ENCODE peak calls at places on chromosomes 4 and X, in five cellular contexts. One of them, this sample, is unnamed.

GRCh38 chr4:131644619-131645018 is 1504.5 kb upstream of the PCDH10 start:
- DNase-seq in nephron progenitor cell: peak
- DNase-seq in choroid plexus epithelial cell: peak
- DNase-seq in CD8-positive, alpha-beta T cell: no peak
- DNase-seq in cardiac muscle cell: peak
- DNase-seq in this sample: no peak

GRCh38 chrX:39247536-39247935 is 446.3 kb downstream of the MID1IP1 start:
- DNase-seq in CD8-positive, alpha-beta T cell: no peak
- DNase-seq in cardiac muscle cell: no peak
- DNase-seq in nephron progenitor cell: no peak
- DNase-seq in choroid plexus epithelial cell: no peak
- DNase-seq in this sample: no peak

GRCh38 chr4:159021597-159022385 is 81.1 kb upstream of the RAPGEF2 start:
- DNase-seq in nephron progenitor cell: no peak
- DNase-seq in choroid plexus epithelial cell: no peak
- DNase-seq in CD8-positive, alpha-beta T cell: no peak
- DNase-seq in cardiac muscle cell: no peak
- DNase-seq in this sample: no peak

GRCh38 chrX:13266641-13267420 is 53.0 kb downstream of the ATXN3L start:
- DNase-seq in choroid plexus epithelial cell: no peak
- DNase-seq in nephron progenitor cell: no peak
- DNase-seq in cardiac muscle cell: no peak
- DNase-seq in CD8-positive, alpha-beta T cell: no peak
- DNase-seq in this sample: no peak

GRCh38 chrX:71871367-71871766 is 39.3 kb upstream of the NHSL2 start:
- DNase-seq in nephron progenitor cell: no peak
- DNase-seq in CD8-positive, alpha-beta T cell: no peak
- DNase-seq in choroid plexus epithelial cell: peak
- DNase-seq in cardiac muscle cell: no peak
- DNase-seq in this sample: peak

GRCh38 chrX:153806999-153807575 is 12.6 kb downstream of the SSR4 start:
- DNase-seq in nephron progenitor cell: no peak
- DNase-seq in CD8-positive, alpha-beta T cell: no peak
- DNase-seq in choroid plexus epithelial cell: no peak
- DNase-seq in cardiac muscle cell: no peak
- DNase-seq in this sample: no peak

GRCh38 chr4:148065069-148065468 is 333.2 kb downstream of the ARHGAP10 start:
- DNase-seq in CD8-positive, alpha-beta T cell: no peak
- DNase-seq in nephron progenitor cell: no peak
- DNase-seq in cardiac muscle cell: no peak
- DNase-seq in choroid plexus epithelial cell: peak
- DNase-seq in this sample: peak

GRCh38 chr4:83454626-83455025 is 997 bp downstream of the HELQ start:
- DNase-seq in cardiac muscle cell: peak
- DNase-seq in choroid plexus epithelial cell: peak
- DNase-seq in CD8-positive, alpha-beta T cell: no peak
- DNase-seq in nephron progenitor cell: no peak
- DNase-seq in this sample: peak

GRCh38 chr4:151553874-151554273 is 144.9 kb downstream of the FHIP1A start:
- DNase-seq in CD8-positive, alpha-beta T cell: no peak
- DNase-seq in nephron progenitor cell: no peak
- DNase-seq in cardiac muscle cell: no peak
- DNase-seq in choroid plexus epithelial cell: no peak
- DNase-seq in this sample: no peak

GRCh38 chr4:110198472-110199419 is at the start of gene ELOVL6:
- DNase-seq in cardiac muscle cell: peak
- DNase-seq in CD8-positive, alpha-beta T cell: peak
- DNase-seq in nephron progenitor cell: peak
- DNase-seq in choroid plexus epithelial cell: peak
- DNase-seq in this sample: no peak

GRCh38 chr4:169914871-169915270 is 111.3 kb downstream of the MFAP3L start:
- DNase-seq in cardiac muscle cell: no peak
- DNase-seq in CD8-positive, alpha-beta T cell: no peak
- DNase-seq in nephron progenitor cell: no peak
- DNase-seq in choroid plexus epithelial cell: no peak
- DNase-seq in this sample: no peak

GRCh38 chrX:153901753-153902140 is 2.7 kb upstream of the AVPR2 start:
- DNase-seq in cardiac muscle cell: no peak
- DNase-seq in CD8-positive, alpha-beta T cell: no peak
- DNase-seq in nephron progenitor cell: no peak
- DNase-seq in choroid plexus epithelial cell: no peak
- DNase-seq in this sample: no peak

GRCh38 chr4:80035336-80035735 is 37.7 kb downstream of the ANTXR2 start:
- DNase-seq in cardiac muscle cell: peak
- DNase-seq in CD8-positive, alpha-beta T cell: no peak
- DNase-seq in choroid plexus epithelial cell: no peak
- DNase-seq in nephron progenitor cell: no peak
- DNase-seq in this sample: no peak

GRCh38 chr4:1082215-1083182 is 30.9 kb downstream of the RNF212 start:
- DNase-seq in cardiac muscle cell: no peak
- DNase-seq in choroid plexus epithelial cell: peak
- DNase-seq in CD8-positive, alpha-beta T cell: no peak
- DNase-seq in nephron progenitor cell: no peak
- DNase-seq in this sample: peak

GRCh38 chr4:5749568-5749967 is 38.6 kb downstream of the EVC start:
- DNase-seq in CD8-positive, alpha-beta T cell: no peak
- DNase-seq in cardiac muscle cell: no peak
- DNase-seq in choroid plexus epithelial cell: no peak
- DNase-seq in nephron progenitor cell: no peak
- DNase-seq in this sample: no peak

GRCh38 chr4:55397024-55397520 is 1.3 kb downstream of the TMEM165 start:
- DNase-seq in choroid plexus epithelial cell: peak
- DNase-seq in nephron progenitor cell: peak
- DNase-seq in cardiac muscle cell: no peak
- DNase-seq in CD8-positive, alpha-beta T cell: no peak
- DNase-seq in this sample: no peak

GRCh38 chrX:11431833-11432232 is 138.6 kb downstream of the AMELX start:
- DNase-seq in choroid plexus epithelial cell: no peak
- DNase-seq in nephron progenitor cell: no peak
- DNase-seq in cardiac muscle cell: no peak
- DNase-seq in CD8-positive, alpha-beta T cell: no peak
- DNase-seq in this sample: no peak

GRCh38 chr4:159308571-159309340 is 205.9 kb downstream of the RAPGEF2 start:
- DNase-seq in CD8-positive, alpha-beta T cell: no peak
- DNase-seq in cardiac muscle cell: no peak
- DNase-seq in choroid plexus epithelial cell: peak
- DNase-seq in nephron progenitor cell: no peak
- DNase-seq in this sample: no peak

GRCh38 chr4:185542626-185543336 is 7.5 kb upstream of the PDLIM3 start:
- DNase-seq in CD8-positive, alpha-beta T cell: no peak
- DNase-seq in choroid plexus epithelial cell: no peak
- DNase-seq in cardiac muscle cell: no peak
- DNase-seq in nephron progenitor cell: peak
- DNase-seq in this sample: no peak

GRCh38 chrX:11210397-11210796 is 82.8 kb upstream of the AMELX start:
- DNase-seq in cardiac muscle cell: no peak
- DNase-seq in choroid plexus epithelial cell: no peak
- DNase-seq in CD8-positive, alpha-beta T cell: no peak
- DNase-seq in nephron progenitor cell: no peak
- DNase-seq in this sample: no peak

GRCh38 chr4:7013171-7013570 is 30.0 kb upstream of the TADA2B start:
- DNase-seq in choroid plexus epithelial cell: no peak
- DNase-seq in nephron progenitor cell: no peak
- DNase-seq in CD8-positive, alpha-beta T cell: no peak
- DNase-seq in cardiac muscle cell: no peak
- DNase-seq in this sample: no peak

GRCh38 chrX:153488231-153488914 is 6.4 kb upstream of the BGN start:
- DNase-seq in CD8-positive, alpha-beta T cell: no peak
- DNase-seq in nephron progenitor cell: peak
- DNase-seq in choroid plexus epithelial cell: peak
- DNase-seq in cardiac muscle cell: no peak
- DNase-seq in this sample: no peak

GRCh38 chr4:6548201-6548881 is 26.6 kb upstream of the MAN2B2 start:
- DNase-seq in nephron progenitor cell: peak
- DNase-seq in choroid plexus epithelial cell: peak
- DNase-seq in cardiac muscle cell: peak
- DNase-seq in CD8-positive, alpha-beta T cell: no peak
- DNase-seq in this sample: no peak

GRCh38 chrX:41666251-41666650 is 22.5 kb upstream of the GPR34 start:
- DNase-seq in nephron progenitor cell: no peak
- DNase-seq in cardiac muscle cell: no peak
- DNase-seq in CD8-positive, alpha-beta T cell: no peak
- DNase-seq in choroid plexus epithelial cell: peak
- DNase-seq in this sample: no peak

GRCh38 chr4:21347142-21347541 is 601.4 kb downstream of the KCNIP4 start:
- DNase-seq in CD8-positive, alpha-beta T cell: no peak
- DNase-seq in nephron progenitor cell: no peak
- DNase-seq in choroid plexus epithelial cell: no peak
- DNase-seq in cardiac muscle cell: no peak
- DNase-seq in this sample: no peak

GRCh38 chr4:77104405-77105292 is 28.9 kb upstream of the CCNI start:
- DNase-seq in nephron progenitor cell: no peak
- DNase-seq in choroid plexus epithelial cell: peak
- DNase-seq in cardiac muscle cell: peak
- DNase-seq in CD8-positive, alpha-beta T cell: no peak
- DNase-seq in this sample: no peak

GRCh38 chrX:95893632-95894031 is 791.0 kb upstream of the DIAPH2 start:
- DNase-seq in nephron progenitor cell: no peak
- DNase-seq in cardiac muscle cell: no peak
- DNase-seq in choroid plexus epithelial cell: peak
- DNase-seq in CD8-positive, alpha-beta T cell: no peak
- DNase-seq in this sample: no peak

GRCh38 chr4:102734591-102735385 is 26.0 kb downstream of the MANBA start:
- DNase-seq in nephron progenitor cell: no peak
- DNase-seq in choroid plexus epithelial cell: peak
- DNase-seq in cardiac muscle cell: no peak
- DNase-seq in CD8-positive, alpha-beta T cell: no peak
- DNase-seq in this sample: peak

GRCh38 chr4:176313596-176314341 is 6.0 kb upstream of the SPCS3 start:
- DNase-seq in choroid plexus epithelial cell: no peak
- DNase-seq in nephron progenitor cell: no peak
- DNase-seq in CD8-positive, alpha-beta T cell: no peak
- DNase-seq in cardiac muscle cell: no peak
- DNase-seq in this sample: no peak

GRCh38 chr4:147913137-147913536 is 181.2 kb downstream of the ARHGAP10 start:
- DNase-seq in cardiac muscle cell: no peak
- DNase-seq in CD8-positive, alpha-beta T cell: no peak
- DNase-seq in nephron progenitor cell: no peak
- DNase-seq in choroid plexus epithelial cell: no peak
- DNase-seq in this sample: no peak

GRCh38 chrX:13029831-13030771 is 14.3 kb downstream of the FAM9C start:
- DNase-seq in choroid plexus epithelial cell: peak
- DNase-seq in nephron progenitor cell: no peak
- DNase-seq in CD8-positive, alpha-beta T cell: no peak
- DNase-seq in cardiac muscle cell: no peak
- DNase-seq in this sample: no peak

GRCh38 chr4:185534850-185535761 is at the start of gene PDLIM3:
- DNase-seq in choroid plexus epithelial cell: no peak
- DNase-seq in CD8-positive, alpha-beta T cell: no peak
- DNase-seq in cardiac muscle cell: peak
- DNase-seq in nephron progenitor cell: peak
- DNase-seq in this sample: no peak

GRCh38 chrX:14073561-14073960 is 43.9 kb upstream of the GEMIN8 start:
- DNase-seq in choroid plexus epithelial cell: no peak
- DNase-seq in nephron progenitor cell: no peak
- DNase-seq in CD8-positive, alpha-beta T cell: no peak
- DNase-seq in cardiac muscle cell: no peak
- DNase-seq in this sample: no peak

GRCh38 chr4:114378306-114378903 is 220.2 kb upstream of the UGT8 start:
- DNase-seq in nephron progenitor cell: no peak
- DNase-seq in cardiac muscle cell: no peak
- DNase-seq in CD8-positive, alpha-beta T cell: no peak
- DNase-seq in choroid plexus epithelial cell: peak
- DNase-seq in this sample: no peak

GRCh38 chr4:36824682-36825081 is 419.9 kb upstream of the NWD2 start:
- DNase-seq in nephron progenitor cell: no peak
- DNase-seq in cardiac muscle cell: no peak
- DNase-seq in CD8-positive, alpha-beta T cell: no peak
- DNase-seq in choroid plexus epithelial cell: no peak
- DNase-seq in this sample: no peak
- TF ChIP-seq CTCF in nephron progenitor cell: no peak
- TF ChIP-seq CTCF in cardiac muscle cell: no peak
- TF ChIP-seq CTCF in CD8-positive, alpha-beta T cell: no peak
- TF ChIP-seq CTCF in choroid plexus epithelial cell: no peak
- TF ChIP-seq CTCF in this sample: no peak

GRCh38 chrX:104641176-104641575 is 75.2 kb downstream of the IL1RAPL2 start:
- DNase-seq in choroid plexus epithelial cell: no peak
- DNase-seq in cardiac muscle cell: no peak
- DNase-seq in nephron progenitor cell: no peak
- DNase-seq in CD8-positive, alpha-beta T cell: no peak
- DNase-seq in this sample: no peak
- TF ChIP-seq CTCF in choroid plexus epithelial cell: no peak
- TF ChIP-seq CTCF in cardiac muscle cell: no peak
- TF ChIP-seq CTCF in nephron progenitor cell: no peak
- TF ChIP-seq CTCF in CD8-positive, alpha-beta T cell: no peak
- TF ChIP-seq CTCF in this sample: peak

DNA sequence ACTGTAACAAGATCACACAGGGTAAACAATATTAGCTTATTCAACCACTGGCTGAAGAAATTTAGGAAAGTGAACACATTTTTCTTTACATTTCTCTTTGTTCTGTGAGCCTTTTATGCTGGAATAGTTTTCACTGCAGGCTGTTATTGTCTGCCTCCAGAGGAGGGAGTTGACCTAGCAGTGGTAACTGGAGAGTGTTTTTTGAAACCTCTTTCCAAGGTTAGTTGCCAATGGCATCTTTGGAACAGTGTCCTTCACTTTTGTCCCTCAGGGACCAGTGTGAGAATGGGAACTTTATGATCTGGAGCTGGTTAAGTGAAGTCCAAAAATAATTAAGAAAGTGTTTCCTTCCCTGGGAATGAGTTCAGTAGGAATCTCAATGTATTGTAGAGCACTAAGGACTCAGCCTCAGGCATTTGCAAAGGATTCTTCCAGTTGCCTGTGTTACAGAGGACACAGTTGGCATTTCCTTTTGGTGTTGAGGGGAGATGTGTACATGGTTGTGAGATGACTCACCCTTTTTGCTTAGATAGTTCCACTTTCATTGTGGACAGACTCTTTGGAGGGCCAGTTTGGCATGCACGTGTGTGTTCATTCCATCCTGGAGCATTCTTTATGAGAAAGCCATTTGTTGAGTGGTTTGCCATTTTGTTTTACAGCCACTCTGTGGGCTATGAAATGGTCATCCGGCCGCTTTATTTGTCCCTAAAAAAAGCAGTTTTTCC is 61.3 kb downstream of the AR start:
- DNase-seq in cardiac muscle cell: no peak
- DNase-seq in nephron progenitor cell: no peak
- DNase-seq in choroid plexus epithelial cell: peak
- DNase-seq in CD8-positive, alpha-beta T cell: no peak
- DNase-seq in this sample: no peak
- TF ChIP-seq CTCF in cardiac muscle cell: peak
- TF ChIP-seq CTCF in nephron progenitor cell: no peak
- TF ChIP-seq CTCF in choroid plexus epithelial cell: peak
- TF ChIP-seq CTCF in CD8-positive, alpha-beta T cell: no peak
- TF ChIP-seq CTCF in this sample: no peak

GRCh38 chr4:54027311-54027710 is 37.1 kb downstream of the CHIC2 start:
- DNase-seq in CD8-positive, alpha-beta T cell: no peak
- DNase-seq in cardiac muscle cell: no peak
- DNase-seq in nephron progenitor cell: no peak
- DNase-seq in choroid plexus epithelial cell: no peak
- DNase-seq in this sample: no peak
- TF ChIP-seq CTCF in CD8-positive, alpha-beta T cell: no peak
- TF ChIP-seq CTCF in cardiac muscle cell: no peak
- TF ChIP-seq CTCF in nephron progenitor cell: no peak
- TF ChIP-seq CTCF in choroid plexus epithelial cell: no peak
- TF ChIP-seq CTCF in this sample: no peak

GRCh38 chrX:107324493-107325310 is 118.3 kb downstream of the DNAAF6 start:
- DNase-seq in cardiac muscle cell: peak
- DNase-seq in CD8-positive, alpha-beta T cell: no peak
- DNase-seq in nephron progenitor cell: peak
- DNase-seq in choroid plexus epithelial cell: peak
- DNase-seq in this sample: peak
- TF ChIP-seq CTCF in cardiac muscle cell: peak
- TF ChIP-seq CTCF in CD8-positive, alpha-beta T cell: no peak
- TF ChIP-seq CTCF in nephron progenitor cell: no peak
- TF ChIP-seq CTCF in choroid plexus epithelial cell: peak
- TF ChIP-seq CTCF in this sample: peak

This sample was measured in retinal pigment epithelial cell.